ENCODE peak calls at places on chromosomes 13 and 19, in four cellular contexts. G is fibroblast of pulmonary artery, V is retinal pigment epithelial cell, W is gastrocnemius medialis. Z is an unnamed sample.
A peak's percentile ranks its signal among the peaks of the same experiment; 100 is the strongest.

GRCh38 chr13:32391101-32391620 is 36.8 kb downstream of the N4BP2L1 start:
- DNase-seq in G (no peak), W (no peak), V (peak; percentile 12), Z (no peak)

GRCh38 chr19:2213799-2214198 is 22.3 kb downstream of the PLEKHJ1 start:
- DNase-seq in G (no peak), W (peak; percentile 59), V (no peak), Z (no peak)

GRCh38 chr13:101325423-101325822 is 90.9 kb downstream of the NALCN start:
- DNase-seq in W (no peak), V (no peak), G (no peak), Z (no peak)

GRCh38 chr19:50427997-50428425 is 4.7 kb upstream of the MYBPC2 start:
- DNase-seq in G (peak; percentile 84), W (peak; percentile 97), V (peak; percentile 73), Z (peak; percentile 76)

GRCh38 chr13:62653371-62653770 is 1237.7 kb upstream of the PCDH20 start:
- DNase-seq in W (no peak), G (no peak), V (no peak), Z (peak; percentile 1)

GRCh38 chr13:19984430-19985218 is 26.1 kb downstream of the ZMYM2 start:
- DNase-seq in W (no peak), V (peak; percentile 8), G (peak; percentile 71), Z (peak; percentile 70)

GRCh38 chr13:110227864-110228643 is 78.9 kb downstream of the COL4A1 start:
- DNase-seq in G (no peak), V (no peak), W (no peak), Z (no peak)

GRCh38 chr19:15038304-15038703 is 11.0 kb upstream of the CASP14 start:
- DNase-seq in W (peak; percentile 64), G (no peak), V (no peak), Z (no peak)

GRCh38 chr19:5863030-5863665 is 7.2 kb downstream of the FUT5 start:
- DNase-seq in W (no peak), G (no peak), V (no peak), Z (no peak)

GRCh38 chr19:47197141-47197540 is 33.9 kb downstream of the BBC3 start:
- DNase-seq in G (no peak), V (no peak), W (no peak), Z (no peak)

GRCh38 chr13:80840313-80840976 is 499.5 kb upstream of the SPRY2 start:
- DNase-seq in G (peak; percentile 99), W (peak; percentile 43), V (no peak), Z (peak; percentile 97)

GRCh38 chr13:110137677-110138008 is 169.3 kb downstream of the COL4A1 start:
- DNase-seq in G (no peak), V (no peak), W (peak; percentile 70), Z (no peak)

GRCh38 chr19:1386945-1387683 is 3.4 kb downstream of the NDUFS7 start:
- DNase-seq in V (no peak), W (no peak), G (no peak), Z (no peak)

GRCh38 chr19:43751466-43752220 is 3.1 kb downstream of the SMG9 start:
- DNase-seq in V (no peak), W (no peak), G (no peak), Z (peak; percentile 24)

GRCh38 chr13:46666727-46667456 is 113.9 kb downstream of the LRCH1 start:
- DNase-seq in V (no peak), W (no peak), G (no peak), Z (no peak)

GRCh38 chr13:57748096-57748495 is 116.6 kb downstream of the PCDH17 start:
- DNase-seq in G (peak; percentile 28), V (no peak), W (no peak), Z (no peak)

GRCh38 chr13:110185696-110186095 is 121.3 kb downstream of the COL4A1 start:
- DNase-seq in G (no peak), W (no peak), V (no peak), Z (no peak)

GRCh38 chr13:106865706-106866288 is 297.9 kb upstream of the ARGLU1 start:
- DNase-seq in V (no peak), W (no peak), G (no peak), Z (no peak)

GRCh38 chr19:48498576-48498879 is 13.1 kb downstream of the LMTK3 start:
- DNase-seq in W (no peak), G (no peak), V (no peak), Z (no peak)

GRCh38 chr19:16886305-16886880 is 2.4 kb upstream of the F2RL3 start:
- DNase-seq in G (peak; percentile 96), W (peak; percentile 40), V (no peak), Z (peak; percentile 73)

GRCh38 chr19:11203194-11204075 is 6.1 kb upstream of the KANK2 start:
- DNase-seq in G (peak; percentile 82), V (peak; percentile 38), W (peak; percentile 51), Z (peak; percentile 92)

GRCh38 chr19:39403331-39404312 is 3.0 kb upstream of the ZFP36 start:
- DNase-seq in G (peak; percentile 99), V (peak; percentile 92), W (peak; percentile 100), Z (peak; percentile 100)

GRCh38 chr19:39402417-39403297 is 4.0 kb upstream of the ZFP36 start:
- DNase-seq in V (no peak), W (peak; percentile 95), G (peak; percentile 97), Z (peak; percentile 97)

GRCh38 chr19:39401549-39402416 is 4.9 kb upstream of the ZFP36 start:
- DNase-seq in V (no peak), G (peak; percentile 70), W (peak; percentile 64), Z (peak; percentile 59)

GRCh38 chr19:39399684-39400465 is 6.8 kb upstream of the ZFP36 start:
- DNase-seq in G (no peak), W (no peak), V (no peak), Z (no peak)

GRCh38 chr19:39400997-39401548 is 5.6 kb upstream of the ZFP36 start:
- DNase-seq in G (no peak), W (no peak), V (no peak), Z (no peak)
- TF ChIP-seq CTCF in G (no peak), W (no peak), V (no peak), Z (no peak)

DNA sequence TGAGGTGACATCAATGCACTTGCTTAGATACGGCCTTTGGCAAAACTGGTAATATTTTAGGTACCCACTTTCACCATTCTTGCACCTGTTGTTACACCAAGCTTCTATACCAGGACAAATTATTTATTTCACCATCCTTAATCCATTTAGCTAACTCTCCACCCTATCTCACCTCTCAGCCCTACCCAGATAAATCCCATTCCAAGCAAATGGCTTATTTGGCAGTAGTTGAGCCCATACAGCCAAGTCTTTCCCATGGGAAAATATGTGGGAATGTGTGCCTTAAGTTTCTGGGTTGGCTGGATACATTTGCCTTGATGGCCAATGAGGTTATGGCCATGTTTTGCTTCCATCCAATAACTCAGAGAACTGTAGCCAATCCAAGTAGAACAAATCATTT is 551.9 kb downstream of the GPC6 start:
- DNase-seq in W (no peak), G (no peak), V (no peak), Z (no peak)
- H3K4me3 ChIP-seq in W (no peak overlapping the region), G (no peak overlapping the region), V (no peak overlapping the region), Z (no peak overlapping the region)

GRCh38 chr19:3443840-3444694 is 36.3 kb downstream of the SMIM24 start:
- DNase-seq in V (no peak), G (peak; percentile 50), W (peak; percentile 50), Z (peak; percentile 49)
- TF ChIP-seq CTCF in V (no peak), G (no peak), W (no peak), Z (no peak)

DNA sequence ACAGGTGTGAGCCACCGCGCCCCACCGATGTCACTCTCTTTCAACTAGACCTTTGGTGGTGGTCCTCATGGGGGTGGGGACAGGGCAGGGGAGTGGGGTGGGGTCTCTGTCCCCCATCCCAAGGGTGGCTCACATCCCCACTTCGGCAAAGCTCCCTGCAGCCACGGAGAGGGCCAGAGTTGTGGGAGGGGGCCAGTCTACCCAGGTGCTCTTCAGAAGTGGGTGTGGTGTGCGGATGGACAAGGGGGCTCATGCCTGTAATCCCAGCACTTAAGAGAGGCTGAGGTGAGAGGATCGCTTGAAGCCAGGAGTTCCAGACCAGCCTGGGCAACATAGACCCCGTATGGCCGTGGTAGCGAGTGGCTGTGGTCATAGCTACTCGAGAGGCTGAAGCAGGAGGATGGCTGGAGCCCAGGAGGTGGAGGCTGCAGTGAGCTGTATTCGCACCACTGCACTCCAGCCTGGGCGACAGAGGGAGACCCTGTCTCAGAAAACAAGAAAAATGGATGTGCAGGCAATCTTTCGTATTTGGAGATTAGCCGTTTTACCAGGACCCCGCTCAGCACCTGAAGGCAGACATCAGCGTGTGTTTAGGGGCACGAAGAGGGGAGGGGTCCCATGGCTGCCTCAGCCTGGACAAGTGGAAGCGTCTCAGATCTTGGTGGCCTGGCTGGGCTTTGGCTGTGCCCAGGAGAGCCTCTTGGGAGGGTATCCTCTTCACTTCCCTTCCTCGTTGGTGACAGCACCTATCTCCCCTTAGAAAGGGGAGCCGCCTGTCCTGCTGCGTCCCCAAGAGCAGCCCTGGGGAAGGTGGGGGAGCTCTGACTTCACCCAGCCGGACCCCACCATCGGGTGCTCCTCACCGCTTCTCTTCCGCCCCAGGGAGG is 863 bp downstream of the TGFBR3L start:
- DNase-seq in W (no peak), V (no peak), G (no peak), Z (no peak)
- H3K4me3 ChIP-seq in W (no peak overlapping the region), V (peak overlapping the region; percentile 4), G (peak overlapping the region; percentile 29), Z (peak overlapping the region; percentile 30)

DNA sequence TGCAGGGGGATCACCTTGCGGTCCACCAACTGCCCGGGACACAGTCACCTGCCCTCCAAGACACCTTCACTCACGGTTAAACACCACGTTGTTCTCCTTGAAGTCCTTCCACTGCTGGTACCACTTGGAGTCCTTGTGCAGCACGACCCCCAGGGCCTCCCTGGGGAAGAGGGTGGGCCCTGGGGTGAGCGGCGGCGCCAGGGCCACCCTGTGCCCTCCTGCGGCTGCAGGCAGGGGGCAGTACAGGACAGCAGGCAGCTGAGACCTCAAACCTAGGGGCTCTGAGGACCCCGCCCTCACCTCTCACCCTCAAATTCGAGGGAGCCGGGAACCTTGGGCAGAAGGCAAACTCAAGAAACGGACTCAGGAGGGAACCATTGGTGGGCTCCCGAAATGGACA is 7.5 kb upstream of the CTXN1 start:
- DNase-seq in V (no peak), G (no peak), W (no peak), Z (no peak)
- TF ChIP-seq CTCF in V (peak; percentile 45), G (peak; percentile 21), W (no peak), Z (peak; percentile 17)

GRCh38 chr13:40480915-40481525 is 185.4 kb downstream of the FOXO1 start:
- DNase-seq in G (no peak), W (no peak), V (no peak), Z (no peak)
- H3K4me3 ChIP-seq in G (no peak overlapping the region), W (no peak overlapping the region), V (no peak overlapping the region), Z (no peak overlapping the region)

GRCh38 chr19:54009440-54009839 is 18.0 kb downstream of the CACNG6 start:
- DNase-seq in G (no peak), V (no peak), W (no peak), Z (no peak)
- TF ChIP-seq CTCF in G (no peak), V (no peak), W (no peak), Z (no peak)

DNA sequence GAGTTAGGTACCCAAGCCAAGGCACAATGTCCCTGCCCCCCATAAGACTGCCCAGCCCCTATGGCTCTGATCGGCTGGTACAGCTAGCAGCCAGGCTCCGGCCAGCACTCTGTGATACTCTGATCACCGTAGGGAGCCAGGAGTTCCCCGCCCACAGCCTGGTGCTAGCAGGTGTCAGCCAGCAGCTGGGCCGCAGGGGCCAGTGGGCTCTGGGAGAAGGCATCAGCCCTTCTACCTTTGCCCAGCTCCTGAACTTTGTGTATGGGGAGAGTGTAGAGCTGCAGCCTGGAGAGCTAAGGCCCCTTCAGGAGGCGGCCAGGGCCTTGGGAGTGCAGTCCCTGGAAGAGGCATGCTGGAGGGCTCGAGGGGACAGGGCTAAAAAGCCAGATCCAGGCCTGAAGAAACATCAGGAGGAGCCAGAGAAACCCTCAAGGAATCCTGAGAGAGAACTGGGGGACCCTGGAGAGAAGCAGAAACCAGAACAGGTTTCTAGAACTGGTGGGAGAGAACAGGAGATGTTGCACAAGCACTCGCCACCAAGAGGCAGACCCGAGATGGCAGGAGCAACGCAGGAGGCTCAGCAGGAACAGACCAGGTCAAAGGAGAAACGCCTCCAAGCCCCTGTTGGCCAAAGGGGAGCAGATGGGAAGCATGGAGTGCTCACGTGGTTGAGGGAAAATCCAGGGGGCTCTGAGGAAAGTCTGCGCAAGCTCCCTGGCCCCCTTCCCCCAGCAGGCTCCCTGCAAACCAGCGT is 3.0 kb upstream of the KMT2B start:
- DNase-seq in V (no peak), G (no peak), W (no peak), Z (no peak)
- H3K4me3 ChIP-seq in V (no peak overlapping the region), G (no peak overlapping the region), W (no peak overlapping the region), Z (no peak overlapping the region)

Z was measured in foreskin fibroblast.